ENCODE peak calls at places on chromosomes 4 and X, in four cellular contexts. U is brain microvascular endothelial cell, O is AG04450, Y is neuronal stem cell. T is an unnamed sample.

GRCh38 chr4:95409127-95409526 is 139.6 kb downstream of the UNC5C start:
- DNase-seq in O (no peak), Y (no peak), U (peak; percentile 4), T (no peak)

GRCh38 chrX:46575991-46576392 is 2.4 kb downstream of the CHST7 start:
- DNase-seq in O (no peak), U (no peak), Y (no peak), T (no peak)

GRCh38 chr4:112287258-112287873 is 1.7 kb upstream of the TIFA start:
- DNase-seq in O (no peak), Y (no peak), U (no peak), T (no peak)

GRCh38 chr4:139208404-139208945 is 31.5 kb upstream of the ELF2 start:
- DNase-seq in Y (no peak), U (peak; percentile 13), O (peak; percentile 74), T (peak; percentile 86)

GRCh38 chrX:134999469-134999868 is 8.7 kb downstream of the SMIM10 start:
- DNase-seq in O (no peak), U (no peak), Y (no peak), T (peak; percentile 71)

GRCh38 chr4:80173387-80173786 is 23.9 kb upstream of the PRDM8 start:
- DNase-seq in Y (no peak), O (no peak), U (peak; percentile 75), T (no peak)

GRCh38 chr4:139901516-139902327 is 236.1 kb downstream of the MGST2 start:
- DNase-seq in O (no peak), U (no peak), Y (no peak), T (no peak)

GRCh38 chr4:15488658-15489470 is 19.2 kb downstream of the CC2D2A start:
- DNase-seq in U (no peak), Y (no peak), O (peak; percentile 79), T (peak; percentile 79)

GRCh38 chr4:104967034-104967401 is 179.7 kb upstream of the TET2 start:
- DNase-seq in U (no peak), Y (no peak), O (no peak), T (no peak)

GRCh38 chr4:14294611-14295010 is 667.1 kb upstream of the BOD1L1 start:
- DNase-seq in U (no peak), O (no peak), Y (no peak), T (no peak)

GRCh38 chr4:122968227-122968812 is 45.9 kb upstream of the NUDT6 start:
- DNase-seq in Y (no peak), U (no peak), O (no peak), T (no peak)

GRCh38 chr4:182648766-182649165 is 268.4 kb downstream of the DCTD start:
- DNase-seq in O (no peak), Y (no peak), U (no peak), T (no peak)

GRCh38 chrX:81202989-81203388 is 1.1 kb downstream of the SH3BGRL start:
- DNase-seq in U (no peak), Y (no peak), O (no peak), T (no peak)

GRCh38 chrX:81206471-81206870 is 4.6 kb downstream of the SH3BGRL start:
- DNase-seq in Y (no peak), U (no peak), O (no peak), T (no peak)

GRCh38 chrX:81202413-81202794 is 502 bp downstream of the SH3BGRL start:
- DNase-seq in O (no peak), Y (no peak), U (peak; percentile 9), T (no peak)

GRCh38 chrX:81201692-81202412 is at the start of the genes HMGN5 and SH3BGRL:
- DNase-seq in O (peak; percentile 73), U (peak; percentile 82), Y (peak; percentile 58), T (peak; percentile 87)
- H3K27ac ChIP-seq in O (peak within 1 kb of the TSS; percentile 90), U (peak within 1 kb of the TSS; percentile 76), Y (peak within 1 kb of the TSS; percentile 81), T (peak within 1 kb of the TSS; percentile 94)

DNA sequence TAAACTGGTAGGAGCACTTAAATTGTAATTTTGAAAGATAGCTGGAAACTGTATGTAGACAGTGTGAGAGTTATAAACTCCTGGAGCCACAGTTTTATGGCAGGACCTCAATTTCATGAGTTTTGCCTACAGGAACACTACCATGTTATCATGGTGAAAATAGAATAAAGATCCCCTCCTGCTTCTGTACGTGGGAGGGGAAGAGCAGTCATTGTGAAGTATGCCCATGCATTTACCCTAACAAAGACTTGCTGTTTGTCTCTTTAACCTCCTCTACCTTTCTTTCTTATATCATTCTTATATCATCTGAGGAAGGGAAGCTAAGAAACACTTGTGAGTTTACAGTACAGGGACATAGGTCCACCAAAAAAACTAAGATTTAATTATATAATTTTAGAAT is 327.0 kb downstream of the PCDH10 start:
- DNase-seq in Y (no peak), U (no peak), O (no peak), T (no peak)
- H3K4me3 ChIP-seq in Y (no peak overlapping the region), U (no peak overlapping the region), O (no peak overlapping the region), T (no peak overlapping the region)

GRCh38 chr4:20288047-20288650 is 36.4 kb downstream of the SLIT2 start:
- DNase-seq in O (no peak), U (peak; percentile 43), Y (no peak), T (peak; percentile 20)
- H3K27ac ChIP-seq in O (no peak overlapping the region), U (no peak overlapping the region), Y (no peak overlapping the region), T (no peak overlapping the region)

GRCh38 chrX:155330992-155331391 is 3.4 kb downstream of the CLIC2 start:
- DNase-seq in O (no peak), U (no peak), Y (no peak), T (no peak)
- H3K4me3 ChIP-seq in O (no peak overlapping the region), U (no peak overlapping the region), Y (no peak overlapping the region), T (no peak overlapping the region)

DNA sequence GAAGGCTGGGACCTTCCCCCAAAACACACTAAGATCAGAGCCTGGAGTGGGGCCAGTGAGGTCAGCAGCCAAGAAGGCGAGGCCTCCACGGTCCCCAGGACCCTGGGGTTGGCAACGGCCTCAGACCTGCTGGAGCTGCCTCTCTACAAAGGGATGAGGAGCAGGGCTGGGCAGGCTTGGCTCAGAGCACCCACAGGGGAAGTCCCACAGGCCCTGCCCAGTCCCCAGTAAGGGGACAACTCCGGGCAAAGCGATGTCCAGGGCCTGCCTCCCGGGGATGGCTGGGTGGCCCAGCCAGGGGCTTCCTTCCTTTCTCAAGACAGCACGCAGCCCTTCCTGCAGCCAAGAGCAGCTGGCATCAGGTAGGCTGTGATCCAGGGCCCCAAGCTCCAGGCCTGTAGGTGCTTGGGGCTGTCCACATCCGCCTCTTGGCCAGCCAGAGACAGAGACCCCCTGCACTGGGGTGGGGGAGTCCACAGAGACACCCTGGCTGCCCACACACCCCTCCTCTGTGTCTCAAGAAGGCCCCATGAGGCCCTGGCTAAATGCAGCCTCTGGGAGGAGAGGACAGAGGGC is 5.7 kb downstream of the MXD4 start:
- DNase-seq in Y (no peak), U (no peak), O (no peak), T (no peak)
- H3K27ac ChIP-seq in Y (no peak overlapping the region), U (no peak overlapping the region), O (peak overlapping the region; percentile 11), T (no peak overlapping the region)

DNA sequence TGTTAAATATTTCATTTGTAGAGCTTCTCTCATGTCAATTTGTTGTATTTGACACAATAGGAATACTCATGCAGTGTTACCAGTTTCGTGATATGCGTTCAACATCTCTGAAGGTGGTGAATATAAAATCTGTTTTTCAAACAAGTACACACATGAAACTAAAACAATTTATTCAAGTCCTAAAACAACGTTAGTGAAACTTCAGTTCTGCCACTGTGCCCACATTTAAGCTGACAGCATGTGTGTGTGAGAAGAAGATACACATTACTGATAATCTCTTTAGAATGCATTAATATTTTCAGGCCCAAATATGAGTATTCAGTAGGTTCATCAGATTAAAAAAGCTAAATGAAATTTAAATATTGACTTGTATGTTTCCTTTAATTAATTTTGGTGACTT is 21.7 kb downstream of the GAB1 start:
- DNase-seq in U (no peak), O (no peak), Y (no peak), T (no peak)
- H3K4me3 ChIP-seq in U (no peak overlapping the region), O (no peak overlapping the region), Y (no peak overlapping the region), T (no peak overlapping the region)

GRCh38 chrX:21717802-21718201 is 40.1 kb downstream of the SMPX start:
- DNase-seq in Y (no peak), U (no peak), O (no peak), T (no peak)
- H3K27ac ChIP-seq in Y (no peak overlapping the region), U (no peak overlapping the region), O (no peak overlapping the region), T (peak overlapping the region; percentile 22)

DNA sequence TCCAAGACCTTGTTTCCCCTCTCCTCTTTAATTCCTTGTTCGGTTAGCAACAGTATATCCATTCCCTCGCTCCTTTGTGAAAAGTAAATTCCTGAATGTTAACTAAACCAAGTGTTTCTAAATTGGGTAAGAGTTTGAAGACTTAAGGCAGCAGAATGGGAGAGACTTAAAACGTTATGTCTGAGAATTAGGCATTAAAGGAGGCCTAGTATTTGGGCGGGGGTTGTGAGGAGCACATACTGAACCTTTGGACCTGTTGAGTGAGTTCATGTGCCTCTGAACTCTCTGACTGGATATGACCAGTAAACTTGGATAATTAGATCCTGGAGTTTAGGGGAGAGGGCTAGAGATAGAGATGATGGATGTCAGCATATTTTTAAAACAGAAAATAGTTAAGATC is 1.2 kb downstream of the MSMO1 start:
- DNase-seq in U (no peak), O (no peak), Y (no peak), T (no peak)
- H3K4me3 ChIP-seq in U (peak overlapping the region; percentile 97), O (peak overlapping the region; percentile 96), Y (peak overlapping the region; percentile 77), T (peak overlapping the region; percentile 62)